ENCODE peak calls at places on chromosomes 12 and 14, in four cellular contexts. One of them, this sample, is unnamed.

GRCh38 chr14:94144765-94145164 is 15.4 kb upstream of the IFI27L2 start:
- DNase-seq in skeletal muscle cell: no peak
- DNase-seq in cardiac fibroblast: no peak
- DNase-seq in Caco-2: no peak
- DNase-seq in this sample: no peak

GRCh38 chr12:68094645-68095395 is 64.7 kb downstream of the IFNG start:
- DNase-seq in skeletal muscle cell: no peak
- DNase-seq in cardiac fibroblast: no peak
- DNase-seq in Caco-2: no peak
- DNase-seq in this sample: no peak

GRCh38 chr12:54004063-54004840 is 4.3 kb downstream of the HOXC9 start:
- DNase-seq in skeletal muscle cell: no peak
- DNase-seq in cardiac fibroblast: no peak
- DNase-seq in Caco-2: no peak
- DNase-seq in this sample: no peak

GRCh38 chr14:50778757-50779483 is 52.0 kb downstream of the NIN start:
- DNase-seq in skeletal muscle cell: no peak
- DNase-seq in cardiac fibroblast: no peak
- DNase-seq in Caco-2: no peak
- DNase-seq in this sample: no peak

GRCh38 chr14:75723716-75724115 is 62.7 kb downstream of the TTLL5 start:
- DNase-seq in skeletal muscle cell: no peak
- DNase-seq in cardiac fibroblast: peak
- DNase-seq in Caco-2: no peak
- DNase-seq in this sample: no peak

GRCh38 chr12:51421266-51421884 is 3.3 kb upstream of the SLC4A8 start:
- DNase-seq in skeletal muscle cell: no peak
- DNase-seq in cardiac fibroblast: peak
- DNase-seq in Caco-2: peak
- DNase-seq in this sample: no peak

GRCh38 chr12:120457133-120457532 is 10.9 kb downstream of the GATC start:
- DNase-seq in skeletal muscle cell: no peak
- DNase-seq in cardiac fibroblast: no peak
- DNase-seq in Caco-2: no peak
- DNase-seq in this sample: no peak

GRCh38 chr12:74598819-74599218 is 61.2 kb downstream of the ATXN7L3B start:
- DNase-seq in skeletal muscle cell: no peak
- DNase-seq in cardiac fibroblast: no peak
- DNase-seq in Caco-2: no peak
- DNase-seq in this sample: no peak

GRCh38 chr12:7019043-7019569 is 830 bp upstream of the LPCAT3 start:
- DNase-seq in skeletal muscle cell: no peak
- DNase-seq in cardiac fibroblast: no peak
- DNase-seq in Caco-2: no peak
- DNase-seq in this sample: no peak

GRCh38 chr14:72024043-72024407 is 91.8 kb downstream of the RGS6 start:
- DNase-seq in skeletal muscle cell: no peak
- DNase-seq in cardiac fibroblast: peak
- DNase-seq in Caco-2: no peak
- DNase-seq in this sample: no peak

GRCh38 chr14:38074754-38075153 is 132.9 kb upstream of the SSTR1 start:
- DNase-seq in skeletal muscle cell: no peak
- DNase-seq in cardiac fibroblast: no peak
- DNase-seq in Caco-2: no peak
- DNase-seq in this sample: no peak

GRCh38 chr14:99728981-99729451 is 44.9 kb downstream of the CYP46A1 start:
- DNase-seq in skeletal muscle cell: no peak
- DNase-seq in cardiac fibroblast: no peak
- DNase-seq in Caco-2: peak
- DNase-seq in this sample: peak

GRCh38 chr12:12806784-12807516 is 6.2 kb upstream of the DDX47 start:
- DNase-seq in skeletal muscle cell: no peak
- DNase-seq in cardiac fibroblast: no peak
- DNase-seq in Caco-2: no peak
- DNase-seq in this sample: no peak

GRCh38 chr12:98750511-98750910 is 105.4 kb downstream of the APAF1 start:
- DNase-seq in skeletal muscle cell: no peak
- DNase-seq in cardiac fibroblast: no peak
- DNase-seq in Caco-2: no peak
- DNase-seq in this sample: no peak

GRCh38 chr12:55938826-55939501 is 8.0 kb downstream of the DGKA start:
- DNase-seq in skeletal muscle cell: no peak
- DNase-seq in cardiac fibroblast: no peak
- DNase-seq in Caco-2: no peak
- DNase-seq in this sample: no peak

GRCh38 chr12:10409387-10409786 is at the start of gene KLRC4:
- DNase-seq in skeletal muscle cell: peak
- DNase-seq in cardiac fibroblast: no peak
- DNase-seq in Caco-2: no peak
- DNase-seq in this sample: no peak

GRCh38 chr14:86722612-86723253 is 1192.8 kb downstream of the FLRT2 start:
- DNase-seq in skeletal muscle cell: no peak
- DNase-seq in cardiac fibroblast: no peak
- DNase-seq in Caco-2: no peak
- DNase-seq in this sample: no peak

GRCh38 chr12:6551063-6551461 is 4.8 kb downstream of the IFFO1 start:
- DNase-seq in skeletal muscle cell: no peak
- DNase-seq in cardiac fibroblast: peak
- DNase-seq in Caco-2: no peak
- DNase-seq in this sample: no peak

GRCh38 chr14:89221109-89221508 is 195.9 kb downstream of the FOXN3 start:
- DNase-seq in skeletal muscle cell: no peak
- DNase-seq in cardiac fibroblast: peak
- DNase-seq in Caco-2: no peak
- DNase-seq in this sample: no peak

GRCh38 chr14:52175982-52176502 is 91.5 kb upstream of the PTGDR start:
- DNase-seq in skeletal muscle cell: no peak
- DNase-seq in cardiac fibroblast: no peak
- DNase-seq in Caco-2: no peak
- DNase-seq in this sample: no peak

GRCh38 chr14:35944847-35945246 is 118.7 kb downstream of the BRMS1L start:
- DNase-seq in skeletal muscle cell: no peak
- DNase-seq in cardiac fibroblast: peak
- DNase-seq in Caco-2: peak
- DNase-seq in this sample: no peak

GRCh38 chr14:102088012-102088792 is 1.4 kb upstream of the HSP90AA1 start:
- DNase-seq in skeletal muscle cell: no peak
- DNase-seq in cardiac fibroblast: peak
- DNase-seq in Caco-2: no peak
- DNase-seq in this sample: peak

GRCh38 chr12:47770086-47770726 is 2.8 kb upstream of the SLC48A1 start:
- DNase-seq in skeletal muscle cell: no peak
- DNase-seq in cardiac fibroblast: peak
- DNase-seq in Caco-2: no peak
- DNase-seq in this sample: no peak

GRCh38 chr14:81423504-81423903 is 23.4 kb upstream of the STON2 start:
- DNase-seq in skeletal muscle cell: no peak
- DNase-seq in cardiac fibroblast: no peak
- DNase-seq in Caco-2: no peak
- DNase-seq in this sample: no peak

GRCh38 chr12:87074801-87075200 is 818.6 kb upstream of the MGAT4C start:
- DNase-seq in skeletal muscle cell: no peak
- DNase-seq in cardiac fibroblast: no peak
- DNase-seq in Caco-2: no peak
- DNase-seq in this sample: no peak

GRCh38 chr12:95551305-95551704 is at the start of gene USP44:
- DNase-seq in skeletal muscle cell: no peak
- DNase-seq in cardiac fibroblast: no peak
- DNase-seq in Caco-2: no peak
- DNase-seq in this sample: no peak

GRCh38 chr14:76761849-76762616 is 765 bp downstream of the VASH1 start:
- DNase-seq in skeletal muscle cell: no peak
- DNase-seq in cardiac fibroblast: no peak
- DNase-seq in Caco-2: no peak
- DNase-seq in this sample: no peak

GRCh38 chr14:104286086-104286485 is 147.7 kb downstream of the KIF26A start:
- DNase-seq in skeletal muscle cell: no peak
- DNase-seq in cardiac fibroblast: no peak
- DNase-seq in Caco-2: no peak
- DNase-seq in this sample: peak

GRCh38 chr12:116248433-116248832 is 29.1 kb downstream of the MED13L start:
- DNase-seq in skeletal muscle cell: no peak
- DNase-seq in cardiac fibroblast: no peak
- DNase-seq in Caco-2: no peak
- DNase-seq in this sample: no peak

GRCh38 chr14:104647467-104648063 is 41.9 kb upstream of the INF2 start:
- DNase-seq in skeletal muscle cell: no peak
- DNase-seq in cardiac fibroblast: no peak
- DNase-seq in Caco-2: no peak
- DNase-seq in this sample: no peak

GRCh38 chr14:103662029-103662428 is 33.0 kb downstream of the KLC1 start:
- DNase-seq in skeletal muscle cell: no peak
- DNase-seq in cardiac fibroblast: no peak
- DNase-seq in Caco-2: no peak
- DNase-seq in this sample: no peak

GRCh38 chr14:26987734-26988363 is 390.0 kb upstream of the NOVA1 start:
- DNase-seq in skeletal muscle cell: no peak
- DNase-seq in cardiac fibroblast: no peak
- DNase-seq in Caco-2: no peak
- DNase-seq in this sample: no peak

GRCh38 chr12:53844989-53845836 is 93.4 kb upstream of the HOXC13 start:
- DNase-seq in skeletal muscle cell: no peak
- DNase-seq in cardiac fibroblast: peak
- DNase-seq in Caco-2: peak
- DNase-seq in this sample: no peak

GRCh38 chr12:4279120-4279690 is 5.6 kb downstream of the CCND2 start:
- DNase-seq in skeletal muscle cell: no peak
- DNase-seq in cardiac fibroblast: no peak
- DNase-seq in Caco-2: no peak
- DNase-seq in this sample: no peak
- H3K4me3 ChIP-seq in skeletal muscle cell: no peak
- H3K4me3 ChIP-seq in cardiac fibroblast: no peak
- H3K4me3 ChIP-seq in Caco-2: no peak
- H3K4me3 ChIP-seq in this sample: no peak

DNA sequence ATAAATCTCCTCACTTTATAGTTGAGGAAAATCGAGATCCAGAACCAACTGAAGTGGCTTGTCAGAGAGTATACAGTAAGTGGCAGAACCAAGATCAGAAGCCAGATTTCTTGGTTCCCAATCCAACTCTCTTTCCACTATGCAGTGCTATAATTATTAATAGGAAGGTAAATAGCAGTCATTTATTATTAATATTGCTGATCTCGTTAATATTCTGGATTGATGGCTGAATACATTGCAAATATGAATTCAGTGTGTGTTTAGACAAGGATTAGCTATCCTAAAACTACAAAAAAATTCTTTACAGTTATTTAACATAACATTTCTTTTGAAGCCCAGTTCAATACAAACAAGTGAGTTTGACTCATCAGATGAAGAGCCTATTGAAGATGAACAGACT is 2.8 kb downstream of the CDKN3 start:
- DNase-seq in skeletal muscle cell: no peak
- DNase-seq in cardiac fibroblast: no peak
- DNase-seq in Caco-2: no peak
- DNase-seq in this sample: no peak
- H3K4me3 ChIP-seq in skeletal muscle cell: no peak
- H3K4me3 ChIP-seq in cardiac fibroblast: no peak
- H3K4me3 ChIP-seq in Caco-2: no peak
- H3K4me3 ChIP-seq in this sample: no peak

GRCh38 chr14:68263563-68264350 is 444.2 kb downstream of the RAD51B start:
- DNase-seq in skeletal muscle cell: no peak
- DNase-seq in cardiac fibroblast: peak
- DNase-seq in Caco-2: no peak
- DNase-seq in this sample: no peak

GRCh38 chr14:68262567-68262966 is 443.0 kb downstream of the RAD51B start:
- DNase-seq in skeletal muscle cell: no peak
- DNase-seq in cardiac fibroblast: no peak
- DNase-seq in Caco-2: no peak
- DNase-seq in this sample: no peak

GRCh38 chr14:68257969-68258368 is 438.4 kb downstream of the RAD51B start:
- DNase-seq in skeletal muscle cell: no peak
- DNase-seq in cardiac fibroblast: no peak
- DNase-seq in Caco-2: no peak
- DNase-seq in this sample: no peak

GRCh38 chr14:68260121-68260520 is 440.5 kb downstream of the RAD51B start:
- DNase-seq in skeletal muscle cell: no peak
- DNase-seq in cardiac fibroblast: no peak
- DNase-seq in Caco-2: no peak
- DNase-seq in this sample: no peak

GRCh38 chr14:68261092-68261842 is 441.7 kb downstream of the RAD51B start:
- DNase-seq in skeletal muscle cell: no peak
- DNase-seq in cardiac fibroblast: no peak
- DNase-seq in Caco-2: no peak
- DNase-seq in this sample: no peak
- H3K4me3 ChIP-seq in skeletal muscle cell: no peak
- H3K4me3 ChIP-seq in cardiac fibroblast: no peak
- H3K4me3 ChIP-seq in Caco-2: no peak
- H3K4me3 ChIP-seq in this sample: no peak

GRCh38 chr12:108701779-108702435 is 29.4 kb downstream of the CORO1C start:
- DNase-seq in skeletal muscle cell: no peak
- DNase-seq in cardiac fibroblast: peak
- DNase-seq in Caco-2: peak
- DNase-seq in this sample: no peak

GRCh38 chr12:108704527-108704926 is 26.8 kb downstream of the CORO1C start:
- DNase-seq in skeletal muscle cell: no peak
- DNase-seq in cardiac fibroblast: no peak
- DNase-seq in Caco-2: no peak
- DNase-seq in this sample: no peak

GRCh38 chr12:108699955-108700563 is 31.3 kb downstream of the CORO1C start:
- DNase-seq in skeletal muscle cell: no peak
- DNase-seq in cardiac fibroblast: peak
- DNase-seq in Caco-2: no peak
- DNase-seq in this sample: no peak

GRCh38 chr12:108700833-108701450 is 30.4 kb downstream of the CORO1C start:
- DNase-seq in skeletal muscle cell: no peak
- DNase-seq in cardiac fibroblast: no peak
- DNase-seq in Caco-2: no peak
- DNase-seq in this sample: no peak

DNA sequence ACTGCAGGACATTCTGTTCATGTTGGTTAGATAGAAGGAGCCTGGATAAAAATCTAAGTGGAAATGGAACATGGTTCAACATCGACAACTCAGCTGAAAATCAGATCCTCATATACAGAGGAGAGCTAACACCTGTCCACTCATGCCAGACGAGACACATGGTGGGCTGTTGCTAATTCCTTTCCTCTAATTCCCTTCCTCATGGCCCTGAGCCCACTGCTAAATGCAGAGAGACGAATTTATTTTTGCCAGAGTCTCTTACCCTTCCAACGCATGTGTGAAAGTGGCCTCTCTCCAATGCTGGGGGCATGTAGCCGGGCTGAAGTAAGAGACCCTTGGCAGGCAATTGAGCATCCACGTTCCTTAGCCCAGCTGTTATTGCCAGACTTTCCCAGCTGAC is 28.8 kb downstream of the CORO1C start:
- DNase-seq in skeletal muscle cell: no peak
- DNase-seq in cardiac fibroblast: no peak
- DNase-seq in Caco-2: no peak
- DNase-seq in this sample: no peak
- H3K4me3 ChIP-seq in skeletal muscle cell: no peak
- H3K4me3 ChIP-seq in cardiac fibroblast: no peak
- H3K4me3 ChIP-seq in Caco-2: no peak
- H3K4me3 ChIP-seq in this sample: no peak

This sample was measured in upper lobe of right lung.